ENCODE peak calls at places on chromosomes 5 and 9, in ten cellular contexts. F, S, D, T, V, Y, E, X, G and B are unnamed samples. For H3K4me1, the result is how much of the 10 kb centered on the place peaks cover.

GRCh38 chr5:112210430-112211005 is 208.6 kb downstream of the EPB41L4A start:
- DNase-seq in F (peak), S (no peak), D (no peak), T (no peak), V (peak), Y (no peak), E (peak), X (no peak), G (peak), B (peak)

GRCh38 chr9:114549677-114550330 is 37.8 kb upstream of the ATP6V1G1 start:
- DNase-seq in F (peak), S (no peak), D (no peak), T (no peak), V (no peak), Y (no peak), E (no peak), X (no peak), G (no peak), B (no peak)

GRCh38 chr5:33558489-33558888 is 117.7 kb downstream of the TARS1 start:
- DNase-seq in F (no peak), S (no peak), D (no peak), T (no peak), V (no peak), Y (no peak), E (no peak), X (no peak), G (no peak), B (no peak)

GRCh38 chr5:14591548-14591947 is 10.0 kb downstream of the OTULINL start:
- DNase-seq in F (peak), S (no peak), D (no peak), T (no peak), V (no peak), Y (no peak), E (peak), X (no peak), G (no peak), B (no peak)

GRCh38 chr5:96157841-96158291 is 196.2 kb upstream of the ELL2 start:
- DNase-seq in F (no peak), S (no peak), D (no peak), T (no peak), V (no peak), Y (no peak), E (no peak), X (peak), G (no peak), B (no peak)

GRCh38 chr9:13513262-13513661 is 233.8 kb upstream of the MPDZ start:
- DNase-seq in F (no peak), S (no peak), D (no peak), T (no peak), V (no peak), Y (no peak), E (no peak), X (no peak), G (peak), B (no peak)

GRCh38 chr9:106697799-106698591 is 165.0 kb upstream of the ZNF462 start:
- DNase-seq in F (peak), S (peak), D (peak), T (peak), V (peak), Y (peak), E (peak), X (no peak), G (peak), B (peak)

GRCh38 chr5:133754575-133755169 is 142.3 kb upstream of the FSTL4 start:
- DNase-seq in F (peak), S (no peak), D (no peak), T (no peak), V (no peak), Y (no peak), E (peak), X (no peak), G (no peak), B (peak)

GRCh38 chr9:115232375-115232774 is 114.4 kb upstream of the TNC start:
- DNase-seq in F (no peak), S (no peak), D (no peak), T (no peak), V (no peak), Y (no peak), E (no peak), X (no peak), G (no peak), B (no peak)

GRCh38 chr5:65070026-65070425 is 301.3 kb downstream of the CWC27 start:
- DNase-seq in F (no peak), S (no peak), D (no peak), T (no peak), V (no peak), Y (no peak), E (no peak), X (no peak), G (no peak), B (no peak)
- H3K4me1 ChIP-seq in F (under half), S (under half), D (under half), T (under half), V (under half), Y (under half), E (under half), X (under half), G (under half), B (under half)

GRCh38 chr5:177497011-177497296 is 450 bp downstream of the PDLIM7 start:
- DNase-seq in F (no peak), S (no peak), D (no peak), T (no peak), V (peak), Y (no peak), E (no peak), X (no peak), G (no peak), B (no peak)
- H3K4me1 ChIP-seq in F (under half), S (under half), D (half or more), T (under half), V (half or more), Y (under half), E (under half), X (under half), G (under half), B (under half)

DNA sequence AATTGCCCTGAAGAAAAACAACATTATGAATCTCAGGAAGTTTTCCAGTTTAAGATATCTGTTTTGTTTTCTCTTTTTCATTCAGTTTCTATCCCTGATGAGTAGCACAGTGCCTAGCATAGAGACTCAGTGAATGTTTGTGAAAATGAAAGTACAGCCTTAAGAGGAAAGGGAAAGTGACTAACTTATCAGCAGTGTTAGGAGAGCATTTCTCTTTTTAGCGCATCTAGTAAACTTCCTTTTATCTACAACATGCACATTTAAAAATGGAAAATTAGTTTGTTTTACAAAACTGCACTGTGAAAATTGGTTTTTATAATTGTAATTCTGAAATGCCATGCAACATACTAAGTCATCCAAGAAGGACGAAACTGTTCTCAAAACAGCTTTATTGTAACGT is 110.8 kb downstream of the SMARCA2 start:
- DNase-seq in F (peak), S (no peak), D (no peak), T (no peak), V (no peak), Y (no peak), E (no peak), X (no peak), G (no peak), B (no peak)
- H3K4me1 ChIP-seq in F (under half), S (under half), D (half or more), T (under half), V (half or more), Y (under half), E (under half), X (under half), G (under half), B (under half)

GRCh38 chr5:100890514-100891008 is 12.5 kb downstream of the ST8SIA4 start:
- DNase-seq in F (no peak), S (no peak), D (no peak), T (no peak), V (no peak), Y (no peak), E (no peak), X (no peak), G (no peak), B (no peak)
- H3K4me1 ChIP-seq in F (under half), S (under half), D (under half), T (under half), V (under half), Y (under half), E (under half), X (under half), G (under half), B (under half)

DNA sequence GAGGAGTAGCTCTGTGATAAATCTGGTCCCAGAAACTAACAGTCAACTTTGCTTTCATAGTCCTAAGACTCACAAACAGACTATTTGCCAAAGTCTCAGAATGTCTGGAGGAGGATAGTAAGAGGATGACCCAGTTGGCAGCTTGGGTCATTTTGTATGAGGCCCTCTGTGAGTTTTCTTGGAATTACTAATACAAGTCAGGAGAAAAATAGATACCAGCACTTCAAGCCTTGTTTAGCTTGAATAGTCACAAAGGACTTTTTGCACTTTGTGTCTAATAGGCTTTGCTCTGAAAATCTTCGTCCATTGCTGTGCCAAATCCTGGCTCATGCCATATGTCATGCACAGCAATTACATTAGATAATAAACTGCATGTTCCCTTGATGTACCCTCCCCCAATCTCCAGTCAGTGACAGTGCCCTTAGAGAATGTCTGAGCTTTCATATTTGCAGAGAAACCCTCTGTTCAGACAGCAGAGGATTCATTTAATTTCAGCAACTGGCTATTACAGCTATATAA is 612.8 kb downstream of the CSNK1G3 start:
- DNase-seq in F (peak), S (no peak), D (no peak), T (no peak), V (no peak), Y (no peak), E (no peak), X (no peak), G (no peak), B (no peak)
- H3K4me1 ChIP-seq in F (under half), S (under half), D (under half), T (under half), V (under half), Y (under half), E (under half), X (under half), G (under half), B (under half)

DNA sequence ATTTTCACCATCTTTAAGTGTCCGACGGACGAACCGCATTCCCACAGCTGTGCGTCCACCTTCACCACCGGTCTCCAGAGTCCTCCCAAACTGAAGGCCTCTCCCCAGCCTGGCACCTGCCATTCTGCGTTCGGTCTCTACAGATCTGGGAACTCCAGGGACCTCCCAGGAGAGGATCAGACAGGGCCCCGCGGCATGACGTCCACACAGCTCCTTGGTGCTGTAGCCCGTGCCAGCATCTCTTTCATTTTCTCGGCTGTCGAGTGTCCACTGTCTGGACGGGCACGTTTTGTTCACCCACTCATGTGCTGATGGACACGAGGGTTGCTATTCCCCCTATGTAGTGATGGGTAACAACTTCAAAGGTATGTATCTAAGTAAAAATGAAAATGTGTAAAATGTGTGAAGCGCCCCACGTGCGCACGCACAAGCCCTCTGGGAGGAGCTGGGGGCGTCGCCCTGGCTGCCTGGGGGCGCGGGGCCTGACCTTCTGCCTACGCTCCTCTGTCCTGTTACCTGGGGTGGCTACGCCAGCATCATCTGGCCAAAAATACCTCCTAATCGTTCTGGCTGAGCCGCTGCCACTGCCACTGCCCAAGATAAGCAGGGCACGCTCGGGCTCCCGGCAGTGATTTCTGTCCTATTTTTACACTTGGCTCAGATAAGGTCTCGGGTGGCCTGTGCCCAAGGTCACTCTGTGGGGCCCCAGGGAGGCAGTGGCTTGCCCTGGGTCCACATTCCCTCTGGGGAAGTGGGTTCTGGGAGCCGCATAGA is 10.8 kb upstream of the SLC12A7 start:
- DNase-seq in F (no peak), S (no peak), D (peak), T (no peak), V (no peak), Y (no peak), E (no peak), X (no peak), G (peak), B (peak)
- H3K4me1 ChIP-seq in F (under half), S (under half), D (half or more), T (under half), V (under half), Y (under half), E (under half), X (under half), G (under half), B (under half)

GRCh38 chr5:80989883-80990282 is 29.7 kb downstream of the RASGRF2 start:
- DNase-seq in F (no peak), S (no peak), D (no peak), T (no peak), V (no peak), Y (no peak), E (no peak), X (no peak), G (no peak), B (no peak)
- H3K4me1 ChIP-seq in F (under half), S (under half), D (under half), T (under half), V (under half), Y (under half), E (under half), X (under half), G (under half), B (under half)